ENCODE peak calls at places on chromosomes 11 and 22, in seven cellular contexts. A is fibroblast of lung, Z is cardiac muscle cell, X is psoas muscle, G is dorsolateral prefrontal cortex, L is fibroblast of the aortic adventitia, C is neuronal stem cell. S is an unnamed sample.

GRCh38 chr22:46894081-46894671 is 131.7 kb downstream of the TBC1D22A start:
- DNase-seq in A (no peak), Z (no peak), X (no peak), G (no peak), L (no peak), C (no peak), S (no peak)

GRCh38 chr11:6693342-6694228 is 10.4 kb upstream of the MRPL17 start:
- DNase-seq in A (peak; percentile 91), Z (peak; percentile 80), X (no peak), G (no peak), L (peak; percentile 92), C (no peak), S (no peak)

GRCh38 chr11:47560431-47560830 is 5.0 kb upstream of the PTPMT1 start:
- DNase-seq in A (no peak), Z (no peak), X (no peak), G (no peak), L (no peak), C (no peak), S (no peak)

GRCh38 chr11:2791139-2791520 is 91.3 kb upstream of the KCNQ1OT1 start:
- DNase-seq in A (no peak), Z (no peak), X (peak; percentile 35), G (peak; percentile 22), L (no peak), C (no peak), S (peak; percentile 31)

GRCh38 chr11:41486436-41486835 is 27.0 kb upstream of the LRRC4C start:
- DNase-seq in A (peak; percentile 61), Z (no peak), X (no peak), G (no peak), L (peak; percentile 18), C (no peak), S (no peak)

GRCh38 chr11:9203715-9204311 is 61.3 kb downstream of the DENND5A start:
- DNase-seq in A (no peak), Z (no peak), X (no peak), G (no peak), L (no peak), C (no peak), S (no peak)

GRCh38 chr11:127789887-127790286 is 789.3 kb upstream of the KIRREL3 start:
- DNase-seq in A (peak; percentile 1), Z (no peak), X (no peak), G (no peak), L (no peak), C (peak; percentile 24), S (peak; percentile 71)

GRCh38 chr22:18994056-18994455 is 58.0 kb upstream of the PRODH start:
- DNase-seq in A (no peak), Z (no peak), X (no peak), G (no peak), L (no peak), C (no peak), S (no peak)

GRCh38 chr22:47092896-47093311 is 330.5 kb downstream of the TBC1D22A start:
- DNase-seq in A (peak; percentile 89), Z (peak; percentile 88), X (no peak), G (no peak), L (peak; percentile 72), C (no peak), S (no peak)

GRCh38 chr11:2180775-2181370 is 9.3 kb upstream of the TH start:
- DNase-seq in A (no peak), Z (no peak), X (no peak), G (no peak), L (no peak), C (no peak), S (no peak)

GRCh38 chr11:131234146-131234680 is 136.2 kb upstream of the NTM start:
- DNase-seq in A (no peak), Z (no peak), X (no peak), G (no peak), L (no peak), C (no peak), S (no peak)

DNA sequence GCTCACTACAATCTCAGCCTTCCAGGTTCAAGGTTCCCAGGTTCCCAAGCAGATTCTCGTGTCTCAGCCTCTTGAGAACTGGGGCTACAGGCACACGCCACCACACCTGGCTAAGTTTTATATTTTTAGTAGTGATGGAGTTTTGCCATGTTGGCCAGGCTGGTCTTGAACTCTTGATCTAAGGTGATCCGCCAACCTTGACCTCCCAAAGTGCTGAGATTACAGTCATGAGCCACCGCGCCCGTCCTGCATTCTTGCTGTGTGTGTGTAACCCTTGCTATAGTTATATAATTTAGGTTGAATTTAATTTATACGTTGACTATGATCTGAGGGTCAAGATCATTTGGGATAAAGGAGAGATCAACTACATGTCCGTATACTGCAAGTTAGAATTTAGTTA is 29.3 kb upstream of the ROBO3 start:
- DNase-seq in A (no peak), Z (no peak), X (no peak), G (no peak), L (no peak), C (no peak), S (no peak)
- H3K4me3 ChIP-seq in A (no peak overlapping the region), Z (no peak overlapping the region), X (peak overlapping the region; percentile 56), G (no peak overlapping the region), L (no peak overlapping the region), C (no peak overlapping the region), S (no peak overlapping the region)

GRCh38 chr11:62552931-62553838 is 6.6 kb upstream of the AHNAK start:
- DNase-seq in A (peak; percentile 98), Z (peak; percentile 93), X (peak; percentile 94), G (no peak), L (peak; percentile 96), C (no peak), S (peak; percentile 88)
- H3K4me3 ChIP-seq in A (peak overlapping the region; percentile 60), Z (no peak overlapping the region), X (peak overlapping the region; percentile 54), G (no peak overlapping the region), L (peak overlapping the region; percentile 57), C (no peak overlapping the region), S (peak overlapping the region; percentile 3)

DNA sequence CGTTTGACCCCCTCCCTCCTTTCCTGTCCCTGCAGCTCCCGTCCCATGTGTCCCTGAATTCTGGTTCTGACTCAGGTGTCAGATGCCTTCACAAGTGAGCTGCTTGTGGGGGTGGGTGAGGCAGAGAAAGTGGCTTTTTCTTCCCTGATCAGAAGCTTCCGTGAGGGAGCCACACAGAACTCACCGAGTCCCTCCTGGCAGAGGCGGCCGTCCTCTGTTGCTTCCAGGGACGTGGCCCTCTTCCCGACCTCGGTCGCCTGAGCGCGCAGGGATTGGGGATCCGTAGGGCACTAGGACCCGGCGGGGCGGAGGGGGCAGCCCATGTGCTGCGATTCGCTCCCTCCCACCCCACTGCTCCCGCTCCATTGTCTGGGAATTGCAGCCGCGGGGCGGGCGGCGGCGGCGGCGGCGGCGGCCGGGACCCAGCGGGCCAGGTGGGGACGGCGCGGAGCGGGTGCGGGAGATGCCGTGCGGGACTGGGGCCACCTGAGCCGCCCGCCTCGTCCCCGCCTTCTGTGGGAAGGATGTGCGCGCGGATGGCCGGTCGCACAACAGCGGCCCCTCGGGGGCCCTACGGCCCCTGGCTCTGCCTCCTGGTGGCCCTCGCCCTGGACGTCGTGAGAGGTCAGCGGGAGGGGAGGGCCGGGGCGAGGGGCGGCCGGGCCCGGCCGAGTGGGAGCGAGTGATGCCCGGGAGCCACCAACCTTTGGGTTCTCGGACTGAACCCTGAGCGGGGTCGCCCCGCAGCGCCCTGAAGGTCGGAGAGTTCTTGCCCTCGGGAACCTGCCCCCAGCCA is at the start of gene TMEM132A:
- DNase-seq in A (peak; percentile 73), Z (peak; percentile 71), X (peak; percentile 78), G (peak; percentile 89), L (peak; percentile 59), C (peak; percentile 63), S (no peak)
- H3K4me3 ChIP-seq in A (peak within 1 kb of the TSS; percentile 65), Z (peak within 1 kb of the TSS; percentile 85), X (peak within 1 kb of the TSS; percentile 65), G (peak within 1 kb of the TSS; percentile 84), L (peak within 1 kb of the TSS; percentile 74), C (peak within 1 kb of the TSS; percentile 96), S (peak within 1 kb of the TSS; percentile 17)

DNA sequence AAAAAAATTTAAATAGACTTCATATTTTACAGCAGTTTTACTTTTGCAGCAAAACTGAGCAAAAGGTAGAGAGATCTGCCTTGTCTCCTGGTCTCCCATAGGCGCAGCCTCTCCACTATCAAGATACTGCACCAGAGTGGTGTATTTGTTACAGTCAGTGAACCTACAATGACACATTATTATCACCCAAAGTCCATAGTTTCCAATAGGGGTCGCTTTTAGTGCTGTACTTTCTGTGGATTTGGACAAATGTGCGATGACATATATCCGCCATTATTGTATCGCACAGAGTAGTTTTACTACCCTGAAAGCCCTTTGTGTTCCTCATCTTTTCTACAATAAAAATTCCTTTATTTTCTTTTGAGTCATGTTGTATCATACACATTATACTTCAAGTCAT is 153.2 kb upstream of the CCDC179 start:
- DNase-seq in A (no peak), Z (no peak), X (no peak), G (no peak), L (no peak), C (no peak), S (no peak)
- H3K4me3 ChIP-seq in A (no peak overlapping the region), Z (no peak overlapping the region), X (no peak overlapping the region), G (no peak overlapping the region), L (no peak overlapping the region), C (no peak overlapping the region), S (no peak overlapping the region)

GRCh38 chr22:37425369-37425768 is 1.9 kb downstream of the ELFN2 start:
- DNase-seq in A (no peak), Z (no peak), X (no peak), G (no peak), L (no peak), C (no peak), S (no peak)
- H3K4me3 ChIP-seq in A (no peak overlapping the region), Z (no peak overlapping the region), X (no peak overlapping the region), G (peak overlapping the region; percentile 69), L (no peak overlapping the region), C (peak overlapping the region; percentile 58), S (no peak overlapping the region)